ENCODE peak calls at places on chromosomes 7 and 10, in eight cellular contexts. One of them, this sample, is unnamed.

GRCh38 chr7:102988088-102988487 is 75.3 kb downstream of the LRRC17 start:
- DNase-seq in osteoblast: no peak
- DNase-seq in NCI-H1694: no peak
- DNase-seq in stimulated activated CD4-positive, alpha-beta T cell treated with anti-CD3 and anti-CD28 coated beads, Interleukin-1b, Interleukin-23, amount 100 ng/mL, for 48 hours: no peak
- DNase-seq in astrocyte of the hippocampus: no peak
- DNase-seq in stimulated activated CD8-positive, alpha-beta memory T cell treated with anti-CD3 and anti-CD28 coated beads, Interleukin-4, amount 100 ng/mL, for 24 hours: no peak
- DNase-seq in hypothalamus: no peak
- DNase-seq in kidney glomerular epithelial cell: no peak
- DNase-seq in this sample: no peak

GRCh38 chr10:118968482-118968881 is 61.0 kb upstream of the NANOS1 start:
- DNase-seq in NCI-H1694: no peak
- DNase-seq in stimulated activated CD4-positive, alpha-beta T cell treated with anti-CD3 and anti-CD28 coated beads, Interleukin-1b, Interleukin-23, amount 100 ng/mL, for 48 hours: no peak
- DNase-seq in hypothalamus: no peak
- DNase-seq in kidney glomerular epithelial cell: no peak
- DNase-seq in stimulated activated CD8-positive, alpha-beta memory T cell treated with anti-CD3 and anti-CD28 coated beads, Interleukin-4, amount 100 ng/mL, for 24 hours: no peak
- DNase-seq in osteoblast: no peak
- DNase-seq in astrocyte of the hippocampus: no peak
- DNase-seq in this sample: no peak

GRCh38 chr7:1817061-1817712 is 147.1 kb downstream of the ELFN1 start:
- DNase-seq in NCI-H1694: no peak
- DNase-seq in stimulated activated CD8-positive, alpha-beta memory T cell treated with anti-CD3 and anti-CD28 coated beads, Interleukin-4, amount 100 ng/mL, for 24 hours: no peak
- DNase-seq in stimulated activated CD4-positive, alpha-beta T cell treated with anti-CD3 and anti-CD28 coated beads, Interleukin-1b, Interleukin-23, amount 100 ng/mL, for 48 hours: no peak
- DNase-seq in astrocyte of the hippocampus: no peak
- DNase-seq in hypothalamus: no peak
- DNase-seq in osteoblast: peak; percentile 68
- DNase-seq in kidney glomerular epithelial cell: no peak
- DNase-seq in this sample: no peak

GRCh38 chr7:82729172-82730030 is 285.8 kb upstream of the CACNA2D1 start:
- DNase-seq in hypothalamus: no peak
- DNase-seq in kidney glomerular epithelial cell: peak; percentile 67
- DNase-seq in osteoblast: peak; percentile 0
- DNase-seq in stimulated activated CD4-positive, alpha-beta T cell treated with anti-CD3 and anti-CD28 coated beads, Interleukin-1b, Interleukin-23, amount 100 ng/mL, for 48 hours: no peak
- DNase-seq in NCI-H1694: peak; percentile 8
- DNase-seq in stimulated activated CD8-positive, alpha-beta memory T cell treated with anti-CD3 and anti-CD28 coated beads, Interleukin-4, amount 100 ng/mL, for 24 hours: no peak
- DNase-seq in astrocyte of the hippocampus: peak; percentile 71
- DNase-seq in this sample: peak; percentile 9

GRCh38 chr10:22156750-22157149 is 61.1 kb downstream of the EBLN1 start:
- DNase-seq in NCI-H1694: no peak
- DNase-seq in stimulated activated CD4-positive, alpha-beta T cell treated with anti-CD3 and anti-CD28 coated beads, Interleukin-1b, Interleukin-23, amount 100 ng/mL, for 48 hours: no peak
- DNase-seq in stimulated activated CD8-positive, alpha-beta memory T cell treated with anti-CD3 and anti-CD28 coated beads, Interleukin-4, amount 100 ng/mL, for 24 hours: no peak
- DNase-seq in osteoblast: no peak
- DNase-seq in kidney glomerular epithelial cell: no peak
- DNase-seq in astrocyte of the hippocampus: no peak
- DNase-seq in hypothalamus: no peak
- DNase-seq in this sample: no peak

GRCh38 chr7:75662579-75663301 is 76.0 kb downstream of the HIP1 start:
- DNase-seq in osteoblast: no peak
- DNase-seq in kidney glomerular epithelial cell: no peak
- DNase-seq in hypothalamus: no peak
- DNase-seq in stimulated activated CD4-positive, alpha-beta T cell treated with anti-CD3 and anti-CD28 coated beads, Interleukin-1b, Interleukin-23, amount 100 ng/mL, for 48 hours: no peak
- DNase-seq in NCI-H1694: no peak
- DNase-seq in stimulated activated CD8-positive, alpha-beta memory T cell treated with anti-CD3 and anti-CD28 coated beads, Interleukin-4, amount 100 ng/mL, for 24 hours: no peak
- DNase-seq in astrocyte of the hippocampus: no peak
- DNase-seq in this sample: no peak

GRCh38 chr10:26524161-26524831 is 86.2 kb downstream of the APBB1IP start:
- DNase-seq in stimulated activated CD4-positive, alpha-beta T cell treated with anti-CD3 and anti-CD28 coated beads, Interleukin-1b, Interleukin-23, amount 100 ng/mL, for 48 hours: no peak
- DNase-seq in hypothalamus: no peak
- DNase-seq in kidney glomerular epithelial cell: peak; percentile 26
- DNase-seq in NCI-H1694: no peak
- DNase-seq in astrocyte of the hippocampus: peak; percentile 6
- DNase-seq in osteoblast: no peak
- DNase-seq in stimulated activated CD8-positive, alpha-beta memory T cell treated with anti-CD3 and anti-CD28 coated beads, Interleukin-4, amount 100 ng/mL, for 24 hours: no peak
- DNase-seq in this sample: no peak

GRCh38 chr10:69633673-69634635 is 3.9 kb downstream of the FAM241B start:
- DNase-seq in stimulated activated CD8-positive, alpha-beta memory T cell treated with anti-CD3 and anti-CD28 coated beads, Interleukin-4, amount 100 ng/mL, for 24 hours: no peak
- DNase-seq in stimulated activated CD4-positive, alpha-beta T cell treated with anti-CD3 and anti-CD28 coated beads, Interleukin-1b, Interleukin-23, amount 100 ng/mL, for 48 hours: no peak
- DNase-seq in kidney glomerular epithelial cell: no peak
- DNase-seq in osteoblast: peak; percentile 80
- DNase-seq in astrocyte of the hippocampus: no peak
- DNase-seq in NCI-H1694: no peak
- DNase-seq in hypothalamus: no peak
- DNase-seq in this sample: no peak

GRCh38 chr10:132808568-132809236 is 22.8 kb upstream of the NKX6-2 start:
- DNase-seq in NCI-H1694: no peak
- DNase-seq in astrocyte of the hippocampus: no peak
- DNase-seq in stimulated activated CD8-positive, alpha-beta memory T cell treated with anti-CD3 and anti-CD28 coated beads, Interleukin-4, amount 100 ng/mL, for 24 hours: no peak
- DNase-seq in kidney glomerular epithelial cell: no peak
- DNase-seq in osteoblast: no peak
- DNase-seq in hypothalamus: no peak
- DNase-seq in stimulated activated CD4-positive, alpha-beta T cell treated with anti-CD3 and anti-CD28 coated beads, Interleukin-1b, Interleukin-23, amount 100 ng/mL, for 48 hours: no peak
- DNase-seq in this sample: no peak

GRCh38 chr10:87505366-87506113 is 847 bp downstream of the MINPP1 start:
- DNase-seq in NCI-H1694: peak; percentile 7
- DNase-seq in hypothalamus: no peak
- DNase-seq in stimulated activated CD8-positive, alpha-beta memory T cell treated with anti-CD3 and anti-CD28 coated beads, Interleukin-4, amount 100 ng/mL, for 24 hours: peak; percentile 22
- DNase-seq in astrocyte of the hippocampus: peak; percentile 77
- DNase-seq in osteoblast: peak; percentile 77
- DNase-seq in stimulated activated CD4-positive, alpha-beta T cell treated with anti-CD3 and anti-CD28 coated beads, Interleukin-1b, Interleukin-23, amount 100 ng/mL, for 48 hours: peak; percentile 41
- DNase-seq in kidney glomerular epithelial cell: peak; percentile 10
- DNase-seq in this sample: no peak

GRCh38 chr10:8369666-8370065 is 315.2 kb downstream of the GATA3 start:
- DNase-seq in kidney glomerular epithelial cell: no peak
- DNase-seq in NCI-H1694: no peak
- DNase-seq in astrocyte of the hippocampus: peak; percentile 62
- DNase-seq in stimulated activated CD4-positive, alpha-beta T cell treated with anti-CD3 and anti-CD28 coated beads, Interleukin-1b, Interleukin-23, amount 100 ng/mL, for 48 hours: no peak
- DNase-seq in stimulated activated CD8-positive, alpha-beta memory T cell treated with anti-CD3 and anti-CD28 coated beads, Interleukin-4, amount 100 ng/mL, for 24 hours: no peak
- DNase-seq in osteoblast: no peak
- DNase-seq in hypothalamus: no peak
- DNase-seq in this sample: no peak

GRCh38 chr10:33143160-33143728 is 185.2 kb upstream of the ITGB1 start:
- DNase-seq in stimulated activated CD8-positive, alpha-beta memory T cell treated with anti-CD3 and anti-CD28 coated beads, Interleukin-4, amount 100 ng/mL, for 24 hours: no peak
- DNase-seq in astrocyte of the hippocampus: peak; percentile 61
- DNase-seq in hypothalamus: no peak
- DNase-seq in NCI-H1694: no peak
- DNase-seq in osteoblast: peak; percentile 96
- DNase-seq in stimulated activated CD4-positive, alpha-beta T cell treated with anti-CD3 and anti-CD28 coated beads, Interleukin-1b, Interleukin-23, amount 100 ng/mL, for 48 hours: peak; percentile 68
- DNase-seq in kidney glomerular epithelial cell: peak; percentile 46
- DNase-seq in this sample: no peak

GRCh38 chr7:144812379-144813283 is 23.2 kb downstream of the TPK1 start:
- DNase-seq in NCI-H1694: no peak
- DNase-seq in hypothalamus: no peak
- DNase-seq in stimulated activated CD4-positive, alpha-beta T cell treated with anti-CD3 and anti-CD28 coated beads, Interleukin-1b, Interleukin-23, amount 100 ng/mL, for 48 hours: peak; percentile 41
- DNase-seq in astrocyte of the hippocampus: no peak
- DNase-seq in kidney glomerular epithelial cell: no peak
- DNase-seq in osteoblast: no peak
- DNase-seq in stimulated activated CD8-positive, alpha-beta memory T cell treated with anti-CD3 and anti-CD28 coated beads, Interleukin-4, amount 100 ng/mL, for 24 hours: no peak
- DNase-seq in this sample: no peak

GRCh38 chr7:91041901-91042457 is 222.3 kb upstream of the FZD1 start:
- DNase-seq in stimulated activated CD4-positive, alpha-beta T cell treated with anti-CD3 and anti-CD28 coated beads, Interleukin-1b, Interleukin-23, amount 100 ng/mL, for 48 hours: no peak
- DNase-seq in NCI-H1694: no peak
- DNase-seq in stimulated activated CD8-positive, alpha-beta memory T cell treated with anti-CD3 and anti-CD28 coated beads, Interleukin-4, amount 100 ng/mL, for 24 hours: no peak
- DNase-seq in kidney glomerular epithelial cell: no peak
- DNase-seq in astrocyte of the hippocampus: no peak
- DNase-seq in osteoblast: no peak
- DNase-seq in hypothalamus: no peak
- DNase-seq in this sample: no peak

GRCh38 chr7:55255501-55256445 is 109.4 kb upstream of the LANCL2 start:
- DNase-seq in NCI-H1694: peak; percentile 61
- DNase-seq in astrocyte of the hippocampus: peak; percentile 94
- DNase-seq in stimulated activated CD8-positive, alpha-beta memory T cell treated with anti-CD3 and anti-CD28 coated beads, Interleukin-4, amount 100 ng/mL, for 24 hours: peak; percentile 70
- DNase-seq in stimulated activated CD4-positive, alpha-beta T cell treated with anti-CD3 and anti-CD28 coated beads, Interleukin-1b, Interleukin-23, amount 100 ng/mL, for 48 hours: peak; percentile 77
- DNase-seq in osteoblast: peak; percentile 95
- DNase-seq in hypothalamus: peak; percentile 23
- DNase-seq in kidney glomerular epithelial cell: peak; percentile 70
- DNase-seq in this sample: no peak

GRCh38 chr7:123485187-123485586 is 49.2 kb downstream of the IQUB start:
- DNase-seq in astrocyte of the hippocampus: no peak
- DNase-seq in kidney glomerular epithelial cell: no peak
- DNase-seq in stimulated activated CD8-positive, alpha-beta memory T cell treated with anti-CD3 and anti-CD28 coated beads, Interleukin-4, amount 100 ng/mL, for 24 hours: no peak
- DNase-seq in NCI-H1694: no peak
- DNase-seq in osteoblast: no peak
- DNase-seq in hypothalamus: no peak
- DNase-seq in stimulated activated CD4-positive, alpha-beta T cell treated with anti-CD3 and anti-CD28 coated beads, Interleukin-1b, Interleukin-23, amount 100 ng/mL, for 48 hours: no peak
- DNase-seq in this sample: no peak

GRCh38 chr7:45689011-45689796 is 115.0 kb downstream of the ADCY1 start:
- DNase-seq in astrocyte of the hippocampus: peak; percentile 70
- DNase-seq in kidney glomerular epithelial cell: no peak
- DNase-seq in hypothalamus: no peak
- DNase-seq in stimulated activated CD4-positive, alpha-beta T cell treated with anti-CD3 and anti-CD28 coated beads, Interleukin-1b, Interleukin-23, amount 100 ng/mL, for 48 hours: no peak
- DNase-seq in stimulated activated CD8-positive, alpha-beta memory T cell treated with anti-CD3 and anti-CD28 coated beads, Interleukin-4, amount 100 ng/mL, for 24 hours: no peak
- DNase-seq in NCI-H1694: no peak
- DNase-seq in osteoblast: peak; percentile 91
- DNase-seq in this sample: peak; percentile 18

GRCh38 chr7:87318741-87319140 is 26.7 kb upstream of the CROT start:
- DNase-seq in stimulated activated CD4-positive, alpha-beta T cell treated with anti-CD3 and anti-CD28 coated beads, Interleukin-1b, Interleukin-23, amount 100 ng/mL, for 48 hours: no peak
- DNase-seq in osteoblast: no peak
- DNase-seq in kidney glomerular epithelial cell: no peak
- DNase-seq in stimulated activated CD8-positive, alpha-beta memory T cell treated with anti-CD3 and anti-CD28 coated beads, Interleukin-4, amount 100 ng/mL, for 24 hours: no peak
- DNase-seq in astrocyte of the hippocampus: no peak
- DNase-seq in hypothalamus: no peak
- DNase-seq in NCI-H1694: no peak
- DNase-seq in this sample: no peak

GRCh38 chr10:83301732-83302131 is 837.6 kb upstream of the GHITM start:
- DNase-seq in stimulated activated CD8-positive, alpha-beta memory T cell treated with anti-CD3 and anti-CD28 coated beads, Interleukin-4, amount 100 ng/mL, for 24 hours: no peak
- DNase-seq in NCI-H1694: no peak
- DNase-seq in hypothalamus: no peak
- DNase-seq in kidney glomerular epithelial cell: no peak
- DNase-seq in osteoblast: no peak
- DNase-seq in astrocyte of the hippocampus: no peak
- DNase-seq in stimulated activated CD4-positive, alpha-beta T cell treated with anti-CD3 and anti-CD28 coated beads, Interleukin-1b, Interleukin-23, amount 100 ng/mL, for 48 hours: no peak
- DNase-seq in this sample: no peak